ENCODE peak calls at places on chromosomes 6 and 20, in five cellular contexts. M, R, J, S and I are unnamed samples.

GRCh38 chr20:11791316-11792228 is 126.1 kb upstream of the BTBD3 start:
- DNase-seq in M (no peak), J (no peak), R (no peak), S (peak; percentile 96), I (no peak)

GRCh38 chr20:16898433-16898832 is 150.3 kb downstream of the OTOR start:
- DNase-seq in M (no peak), S (peak; percentile 8), J (peak; percentile 22), R (no peak), I (no peak)

GRCh38 chr20:33719277-33719988 is 677 bp downstream of the PXMP4 start:
- DNase-seq in M (no peak), S (no peak), R (no peak), J (peak; percentile 26), I (no peak)

GRCh38 chr20:29427201-29428060 is 1830.0 kb upstream of the DEFB115 start:
- DNase-seq in M (peak; percentile 66), J (no peak), S (no peak), R (no peak), I (no peak)

GRCh38 chr20:8721098-8721497 is 347.8 kb upstream of the PLCB4 start:
- DNase-seq in R (peak; percentile 80), S (peak; percentile 74), M (peak; percentile 42), J (peak; percentile 73), I (peak; percentile 18)

GRCh38 chr6:36029464-36029863 is 1.9 kb downstream of the MAPK14 start:
- DNase-seq in R (no peak), M (no peak), J (peak; percentile 84), S (peak; percentile 65), I (no peak)

GRCh38 chr6:123171341-123171740 is 175.3 kb downstream of the CLVS2 start:
- DNase-seq in M (no peak), S (peak; percentile 7), R (no peak), J (no peak), I (no peak)

GRCh38 chr6:96657344-96657743 is 94.4 kb downstream of the FHL5 start:
- DNase-seq in J (no peak), R (no peak), S (no peak), M (no peak), I (no peak)

GRCh38 chr20:52859156-52859887 is 112.8 kb upstream of the TSHZ2 start:
- DNase-seq in J (peak; percentile 79), M (peak; percentile 58), R (no peak), S (peak; percentile 11), I (no peak)

GRCh38 chr6:7390218-7390878 is 740 bp downstream of the RIOK1 start:
- DNase-seq in S (no peak), M (no peak), R (peak; percentile 48), J (no peak), I (no peak)

GRCh38 chr20:46816916-46817638 is 77.6 kb upstream of the EYA2 start:
- DNase-seq in S (no peak), J (peak; percentile 5), M (no peak), R (no peak), I (no peak)

GRCh38 chr6:108868551-108869145 is 20.4 kb downstream of the ARMC2 start:
- DNase-seq in J (no peak), M (no peak), S (no peak), R (no peak), I (no peak)

GRCh38 chr6:90216081-90216977 is 80.3 kb downstream of the BACH2 start:
- DNase-seq in R (peak; percentile 70), M (no peak), J (peak; percentile 18), S (no peak), I (no peak)

GRCh38 chr6:52162940-52163908 is 23.0 kb upstream of the IL17A start:
- DNase-seq in R (peak; percentile 46), M (no peak), S (peak; percentile 75), J (peak; percentile 40), I (peak; percentile 54)

GRCh38 chr6:56378966-56379608 is 131.7 kb upstream of the COL21A1 start:
- DNase-seq in S (no peak), J (no peak), R (no peak), M (no peak), I (no peak)

GRCh38 chr6:56382416-56382940 is 135.1 kb upstream of the COL21A1 start:
- DNase-seq in J (no peak), S (no peak), M (no peak), R (no peak), I (no peak)

GRCh38 chr6:56378507-56378906 is 131.1 kb upstream of the COL21A1 start:
- DNase-seq in J (no peak), S (no peak), R (no peak), M (no peak), I (no peak)

GRCh38 chr6:56380476-56380875 is 133.1 kb upstream of the COL21A1 start:
- DNase-seq in S (no peak), M (no peak), R (no peak), J (no peak), I (no peak)

GRCh38 chr6:56381852-56382251 is 134.5 kb upstream of the COL21A1 start:
- DNase-seq in S (peak; percentile 45), J (peak; percentile 60), R (no peak), M (no peak), I (no peak)
- TF ChIP-seq EZH2phosphoT487 in S (no peak), J (peak; percentile 71), R (no peak), M (no peak), I (no peak)

GRCh38 chr20:7231303-7231702 is 463.8 kb downstream of the BMP2 start:
- DNase-seq in M (no peak), J (no peak), S (peak; percentile 14), R (no peak), I (no peak)
- TF ChIP-seq EZH2phosphoT487 in M (no peak), J (no peak), S (no peak), R (no peak), I (no peak)

DNA sequence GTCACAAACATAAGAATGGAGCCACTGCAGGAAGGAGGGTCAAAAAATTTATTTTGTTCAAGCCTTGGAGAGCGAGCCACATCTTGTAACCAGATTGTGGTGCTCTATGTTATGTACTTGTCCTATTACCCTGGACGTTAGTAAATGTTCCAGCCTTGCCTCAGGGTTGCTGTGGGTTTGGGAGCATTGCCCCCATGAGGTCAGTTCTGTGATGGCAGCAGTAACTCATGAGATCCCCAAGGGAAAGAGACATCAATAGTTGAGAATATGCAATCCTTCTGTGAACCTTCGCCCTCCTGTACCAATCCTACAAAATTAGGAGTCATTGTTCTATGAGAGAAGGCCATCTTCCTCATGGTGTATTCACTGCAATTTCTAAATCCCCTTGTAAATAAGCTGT is 16.4 kb upstream of the CFAP206 start:
- DNase-seq in M (peak; percentile 56), S (peak; percentile 36), R (peak; percentile 66), J (peak; percentile 51), I (peak; percentile 19)
- TF ChIP-seq EZH2phosphoT487 in M (no peak), S (no peak), R (no peak), J (no peak), I (no peak)

DNA sequence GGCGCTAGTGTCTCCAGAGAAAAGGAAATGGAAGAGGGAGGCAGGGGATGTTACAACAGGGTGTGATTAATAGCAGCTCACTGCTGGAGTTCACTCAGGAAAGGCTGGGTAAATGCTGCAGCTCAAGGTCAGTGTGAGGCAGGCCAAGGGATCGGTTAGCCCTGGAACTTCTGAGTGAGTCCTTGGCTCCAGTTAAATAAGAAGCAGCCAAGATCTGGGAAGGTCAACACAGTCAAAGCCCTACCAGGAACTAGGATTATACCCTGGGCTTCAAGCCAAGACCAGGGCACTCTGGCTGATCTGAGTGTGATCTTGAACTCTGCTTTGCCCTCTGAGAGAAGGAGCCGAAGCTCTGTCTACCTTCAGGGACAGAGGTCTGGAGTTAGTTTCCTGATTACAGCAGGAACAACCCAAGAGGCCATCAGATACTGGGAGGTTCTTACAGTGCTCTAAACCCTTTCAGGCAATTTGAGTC is 44.3 kb downstream of the TPD52L1 start:
- DNase-seq in S (peak; percentile 13), M (no peak), J (peak; percentile 72), R (no peak), I (peak; percentile 49)
- TF ChIP-seq EZH2phosphoT487 in S (no peak), M (no peak), J (no peak), R (no peak), I (no peak)

GRCh38 chr20:24157213-24157612 is 168.6 kb upstream of the GGTLC1 start:
- DNase-seq in J (no peak), S (no peak), R (no peak), M (no peak), I (no peak)
- TF ChIP-seq EZH2phosphoT487 in J (no peak), S (no peak), R (no peak), M (no peak), I (no peak)

GRCh38 chr20:23765578-23765977 is 14.8 kb upstream of the CST1 start:
- DNase-seq in R (no peak), M (no peak), S (no peak), J (no peak), I (no peak)
- TF ChIP-seq EZH2phosphoT487 in R (no peak), M (no peak), S (no peak), J (no peak), I (no peak)

DNA sequence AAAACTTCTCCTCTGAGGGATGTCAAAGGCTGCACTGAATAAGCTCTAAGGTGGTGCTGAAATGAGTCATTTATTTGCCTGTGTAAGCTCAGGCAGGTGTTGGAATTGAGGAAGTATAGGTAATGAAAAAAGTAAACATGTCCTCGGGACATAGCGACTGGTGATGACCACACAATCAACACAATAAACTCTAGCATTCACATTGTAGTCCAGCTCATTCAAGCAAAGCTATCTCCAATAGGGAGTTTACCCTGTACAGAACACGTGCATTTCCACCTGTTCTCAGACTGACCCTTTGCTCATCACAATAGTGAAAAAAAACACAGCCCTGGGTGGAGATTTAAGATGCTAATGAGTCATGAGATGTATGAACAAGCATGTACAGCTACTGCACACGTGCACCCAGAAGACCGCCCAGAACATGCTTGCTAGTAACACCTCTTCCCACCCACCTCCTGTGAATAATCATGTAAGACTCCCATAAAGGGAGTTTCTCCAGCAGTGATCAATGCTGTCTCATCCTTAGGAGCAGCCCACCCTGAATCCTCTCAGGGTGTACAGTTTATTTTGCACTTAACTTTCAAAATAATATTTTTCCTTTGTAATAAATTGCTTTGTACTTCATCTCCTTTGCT is 33.0 kb upstream of the POU5F1 start:
- DNase-seq in S (peak; percentile 92), M (no peak), R (peak; percentile 74), J (peak; percentile 94), I (peak; percentile 74)
- TF ChIP-seq EZH2phosphoT487 in S (no peak), M (no peak), R (no peak), J (no peak), I (no peak)